ENCODE peak calls at places on chromosomes 6 and 20, in five cellular contexts. One of them, this sample, is unnamed.

GRCh38 chr20:6600336-6600735 is 167.2 kb upstream of the BMP2 start:
- DNase-seq in endothelial cell: no peak
- DNase-seq in A549: no peak
- DNase-seq in EL: no peak
- DNase-seq in GM04504: no peak
- DNase-seq in this sample: no peak

GRCh38 chr6:163349001-163349680 is 65.4 kb upstream of the QKI start:
- DNase-seq in endothelial cell: no peak
- DNase-seq in A549: no peak
- DNase-seq in EL: peak; percentile 28
- DNase-seq in GM04504: no peak
- DNase-seq in this sample: no peak

GRCh38 chr6:141539617-141540016 is 593.1 kb upstream of the GJE1 start:
- DNase-seq in endothelial cell: no peak
- DNase-seq in A549: no peak
- DNase-seq in EL: no peak
- DNase-seq in GM04504: no peak
- DNase-seq in this sample: no peak

GRCh38 chr6:22053385-22053997 is 243.3 kb downstream of the PRL start:
- DNase-seq in endothelial cell: no peak
- DNase-seq in A549: no peak
- DNase-seq in EL: no peak
- DNase-seq in GM04504: no peak
- DNase-seq in this sample: no peak

GRCh38 chr6:32933661-32934085 is 7.2 kb downstream of the HLA-DMB start:
- DNase-seq in endothelial cell: peak; percentile 62
- DNase-seq in A549: peak; percentile 61
- DNase-seq in EL: peak; percentile 73
- DNase-seq in GM04504: peak; percentile 46
- DNase-seq in this sample: peak; percentile 27

GRCh38 chr6:148440877-148441453 is 98.3 kb downstream of the SASH1 start:
- DNase-seq in endothelial cell: no peak
- DNase-seq in A549: peak; percentile 77
- DNase-seq in EL: peak; percentile 97
- DNase-seq in GM04504: peak; percentile 85
- DNase-seq in this sample: no peak

GRCh38 chr6:52995913-52996685 is 1.0 kb upstream of the GSTA4 start:
- DNase-seq in endothelial cell: peak; percentile 29
- DNase-seq in A549: peak; percentile 78
- DNase-seq in EL: peak; percentile 87
- DNase-seq in GM04504: no peak
- DNase-seq in this sample: peak; percentile 73

GRCh38 chr6:27230758-27231111 is 16.8 kb upstream of the PRSS16 start:
- DNase-seq in endothelial cell: no peak
- DNase-seq in A549: peak; percentile 70
- DNase-seq in EL: no peak
- DNase-seq in GM04504: no peak
- DNase-seq in this sample: no peak

GRCh38 chr6:169108753-169109152 is 144.9 kb downstream of the THBS2 start:
- DNase-seq in endothelial cell: no peak
- DNase-seq in A549: no peak
- DNase-seq in EL: no peak
- DNase-seq in GM04504: no peak
- DNase-seq in this sample: no peak

GRCh38 chr6:134732761-134733160 is 217.1 kb downstream of the ALDH8A1 start:
- DNase-seq in endothelial cell: no peak
- DNase-seq in A549: no peak
- DNase-seq in EL: peak; percentile 46
- DNase-seq in GM04504: no peak
- DNase-seq in this sample: no peak

GRCh38 chr6:6665505-6665904 is 77.0 kb downstream of the LY86 start:
- DNase-seq in endothelial cell: no peak
- DNase-seq in A549: no peak
- DNase-seq in EL: no peak
- DNase-seq in GM04504: no peak
- DNase-seq in this sample: no peak

GRCh38 chr6:148342146-148343027 is at the start of gene SASH1:
- DNase-seq in endothelial cell: peak; percentile 64
- DNase-seq in A549: peak; percentile 72
- DNase-seq in EL: peak; percentile 78
- DNase-seq in GM04504: no peak
- DNase-seq in this sample: peak; percentile 43

This sample was measured in non-pigmented ciliary epithelial cell.